ENCODE peak calls at places on chromosome 17, in seven cellular contexts. O, B, P, M, U, L and E are unnamed samples.

GRCh38 chr17:7021993-7022778 is 664 bp upstream of the BCL6B start:
- DNase-seq in M (peak), O (peak), U (peak), L (peak), B (peak), P (peak), E (peak)

GRCh38 chr17:76524598-76525512 is 12.7 kb downstream of the CYGB start:
- DNase-seq in B (no peak), O (no peak), L (no peak), P (no peak), M (peak), U (no peak), E (peak)

GRCh38 chr17:40068129-40068581 is 5.4 kb downstream of the THRA start:
- DNase-seq in O (no peak), U (no peak), M (peak), L (peak), P (no peak), B (no peak), E (no peak)

GRCh38 chr17:41822216-41823140 is 9.7 kb downstream of the FKBP10 start:
- DNase-seq in M (no peak), P (no peak), O (no peak), U (no peak), B (no peak), L (no peak), E (no peak)

GRCh38 chr17:77258638-77259037 is 117.9 kb downstream of the SEC14L1 start:
- DNase-seq in U (no peak), L (no peak), P (no peak), M (no peak), O (no peak), B (no peak), E (no peak)

GRCh38 chr17:35709874-35710273 is 21.6 kb upstream of the RASL10B start:
- DNase-seq in L (no peak), O (no peak), U (no peak), B (no peak), M (peak), P (peak), E (no peak)

GRCh38 chr17:9647014-9647413 is 1.7 kb downstream of the USP43 start:
- DNase-seq in O (no peak), L (peak), M (no peak), U (no peak), B (no peak), P (no peak), E (no peak)

GRCh38 chr17:17024778-17025300 is 17.4 kb upstream of the MPRIP start:
- DNase-seq in B (no peak), P (peak), M (peak), O (no peak), L (no peak), U (no peak), E (peak)

GRCh38 chr17:10022416-10022815 is 117.3 kb upstream of the RCVRN start:
- DNase-seq in O (no peak), P (no peak), B (no peak), L (no peak), M (peak), U (no peak), E (no peak)

GRCh38 chr17:16987001-16987829 is 15.3 kb upstream of the TNFRSF13B start:
- DNase-seq in O (no peak), L (no peak), M (no peak), P (no peak), B (no peak), U (no peak), E (peak)